ENCODE peak calls at places on chromosomes 16 and 17, in seven cellular contexts. F is neural progenitor cell, M is HCT116, B is H9, U is DND-41, A is IMR-90, S is PC-9. W is an unnamed sample.

GRCh38 chr17:44850612-44851011 is 2.9 kb downstream of the HIGD1B start:
- DNase-seq in U (no peak), A (no peak), S (no peak), M (no peak), B (no peak), F (no peak), W (no peak)

GRCh38 chr17:35726609-35727460 is 4.6 kb upstream of the RASL10B start:
- DNase-seq in F (no peak), A (peak; percentile 88), U (no peak), M (no peak), B (peak; percentile 58), S (peak; percentile 78), W (peak; percentile 93)

GRCh38 chr16:73095885-73096341 is 48.0 kb upstream of the ZFHX3 start:
- DNase-seq in M (no peak), A (no peak), U (no peak), B (no peak), F (no peak), S (no peak), W (no peak)

GRCh38 chr16:90023078-90023447 is 3.8 kb upstream of the DBNDD1 start:
- DNase-seq in B (no peak), M (no peak), F (no peak), A (no peak), U (no peak), S (no peak), W (no peak)

GRCh38 chr16:88681084-88681680 is 5.1 kb downstream of the SNAI3 start:
- DNase-seq in S (peak; percentile 40), U (no peak), M (no peak), F (peak; percentile 43), A (no peak), B (peak; percentile 84), W (no peak)

GRCh38 chr17:284676-285355 is 67.8 kb downstream of the RPH3AL start:
- DNase-seq in M (no peak), A (no peak), B (no peak), F (no peak), U (no peak), S (peak; percentile 1), W (no peak)

GRCh38 chr17:7043544-7044268 is at the start of gene SLC16A11:
- DNase-seq in U (no peak), S (no peak), A (peak; percentile 21), B (no peak), F (peak; percentile 58), M (no peak), W (no peak)

GRCh38 chr17:34997355-34997862 is 17.1 kb downstream of the LIG3 start:
- DNase-seq in U (no peak), S (no peak), B (no peak), F (no peak), A (peak; percentile 87), M (no peak), W (peak; percentile 90)

GRCh38 chr16:47016700-47017133 is 43.2 kb upstream of the DNAJA2 start:
- DNase-seq in F (no peak), M (no peak), A (no peak), S (no peak), B (no peak), U (peak; percentile 57), W (no peak)

GRCh38 chr17:70208825-70209555 is 39.7 kb downstream of the KCNJ2 start:
- DNase-seq in S (no peak), B (no peak), F (no peak), M (no peak), U (no peak), A (no peak), W (no peak)

GRCh38 chr16:87780385-87780989 is 14.7 kb upstream of the KLHDC4 start:
- DNase-seq in M (no peak), B (no peak), F (no peak), A (peak; percentile 38), S (no peak), U (peak; percentile 92), W (no peak)

GRCh38 chr17:31508310-31509094 is 117.0 kb downstream of the RAB11FIP4 start:
- DNase-seq in S (no peak), A (peak; percentile 8), U (no peak), B (peak; percentile 74), M (no peak), F (peak; percentile 36), W (no peak)

GRCh38 chr16:12573730-12574383 is 229.8 kb downstream of the CPPED1 start:
- DNase-seq in F (peak; percentile 70), M (peak; percentile 52), S (no peak), A (no peak), U (peak; percentile 69), B (peak; percentile 77), W (peak; percentile 14)

GRCh38 chr17:17785407-17785806 is 51.4 kb downstream of the SREBF1 start:
- DNase-seq in M (no peak), F (no peak), S (no peak), A (no peak), U (no peak), B (no peak), W (no peak)

GRCh38 chr17:40340880-40341807 is 23.4 kb downstream of the GJD3 start:
- DNase-seq in S (peak; percentile 73), A (peak; percentile 73), F (peak; percentile 85), B (peak; percentile 93), M (peak; percentile 79), U (peak; percentile 57), W (peak; percentile 81)

GRCh38 chr17:56819431-56820145 is 14.1 kb downstream of the C17orf67 start:
- DNase-seq in B (peak; percentile 90), A (peak; percentile 67), F (peak; percentile 85), S (peak; percentile 54), M (peak; percentile 85), U (peak; percentile 77), W (peak; percentile 43)

GRCh38 chr17:56823848-56824247 is 9.9 kb downstream of the C17orf67 start:
- DNase-seq in B (no peak), S (no peak), F (no peak), U (no peak), A (no peak), M (no peak), W (no peak)

GRCh38 chr17:56820207-56820606 is 13.5 kb downstream of the C17orf67 start:
- DNase-seq in M (no peak), A (no peak), U (no peak), S (no peak), B (no peak), F (no peak), W (no peak)

GRCh38 chr17:56822725-56823124 is 11.0 kb downstream of the C17orf67 start:
- DNase-seq in F (no peak), M (no peak), B (no peak), A (no peak), S (no peak), U (no peak), W (no peak)

DNA sequence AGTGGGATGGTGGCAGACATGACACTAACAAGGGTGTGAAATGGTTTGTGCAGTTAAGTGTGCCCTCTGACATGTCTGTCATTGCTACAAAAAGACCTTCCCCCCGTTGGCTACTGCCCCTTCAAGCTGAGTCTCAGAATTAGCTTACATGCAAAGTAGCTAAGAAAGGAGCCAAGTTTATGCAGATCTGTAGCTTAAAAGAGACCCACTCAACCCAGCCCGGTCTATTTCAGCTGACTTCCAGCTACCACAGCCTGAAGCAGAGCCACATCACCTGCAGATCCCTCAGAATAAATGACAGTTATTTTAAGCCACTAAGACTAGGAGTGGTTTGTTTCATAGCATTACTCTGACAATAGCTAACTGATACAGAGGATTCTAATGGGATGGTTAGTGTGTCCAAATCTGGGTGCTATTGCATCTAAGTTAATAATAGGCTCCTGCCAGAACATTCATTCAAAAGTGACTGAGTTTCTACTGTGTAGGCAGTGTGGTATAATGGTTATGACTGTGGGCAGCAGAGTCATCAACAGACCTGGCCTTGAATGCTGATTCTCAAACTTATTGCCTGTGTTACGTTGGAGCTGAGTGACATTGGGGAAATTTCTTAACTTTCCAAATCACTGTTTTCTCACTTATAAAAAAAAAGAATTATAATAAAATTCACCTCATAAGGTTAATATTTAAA is 11.7 kb downstream of the C17orf67 start:
- DNase-seq in B (no peak), U (no peak), F (no peak), M (no peak), S (no peak), A (no peak), W (no peak)
- H2AFZ ChIP-seq in B (no peak overlapping the region), U (no peak overlapping the region), F (no peak overlapping the region), M (no peak overlapping the region), S (no peak overlapping the region), A (no peak overlapping the region), W (no peak overlapping the region)

GRCh38 chr17:3531266-3532101 is 26.1 kb downstream of the TRPV3 start:
- DNase-seq in M (no peak), U (no peak), F (no peak), S (no peak), A (no peak), B (peak; percentile 26), W (no peak)
- TF ChIP-seq CTCF in M (no peak), U (no peak), F (no peak), S (no peak), A (no peak), B (no peak), W (no peak)

GRCh38 chr17:42653179-42654124 is 5.6 kb upstream of the TUBG2 start:
- DNase-seq in U (no peak), F (peak; percentile 59), A (peak; percentile 54), B (peak; percentile 71), S (no peak), M (no peak), W (peak; percentile 78)
- H2AFZ ChIP-seq in U (no peak overlapping the region), F (peak overlapping the region; percentile 98), A (peak overlapping the region; percentile 74), B (peak overlapping the region; percentile 27), S (no peak overlapping the region), M (no peak overlapping the region), W (peak overlapping the region; percentile 91)

DNA sequence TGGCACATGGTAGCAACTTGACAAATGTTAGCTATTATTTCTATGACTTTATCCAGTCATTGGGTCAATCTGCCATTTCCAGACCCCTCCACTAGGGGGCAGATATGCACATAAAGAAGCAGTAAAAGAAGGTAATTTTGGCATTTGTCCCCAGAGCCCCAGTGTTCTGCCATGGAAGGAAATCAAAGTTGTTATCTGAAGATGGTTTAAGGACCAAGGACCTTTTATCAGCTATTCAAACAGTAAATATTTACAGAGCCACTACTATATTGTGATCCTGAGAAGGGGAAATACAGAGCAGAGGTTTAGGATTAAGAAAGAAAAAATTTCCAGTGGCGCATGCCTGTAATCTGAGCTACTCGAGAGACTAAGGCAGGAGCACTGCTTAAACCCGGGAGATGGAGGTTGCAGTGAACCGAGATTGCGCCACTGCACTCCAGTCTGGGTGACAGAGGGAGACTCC is 20.0 kb downstream of the TRAF4 start:
- DNase-seq in A (peak; percentile 74), U (peak; percentile 79), B (peak; percentile 66), F (peak; percentile 76), M (peak; percentile 53), S (no peak), W (peak; percentile 85)
- TF ChIP-seq CTCF in A (peak; percentile 85), U (peak; percentile 95), B (peak; percentile 94), F (peak; percentile 97), M (peak; percentile 79), S (peak; percentile 95), W (peak; percentile 81)

GRCh38 chr16:84596801-84597517 is 20.9 kb downstream of the COTL1 start:
- DNase-seq in M (no peak), S (no peak), A (no peak), U (no peak), B (no peak), F (no peak), W (no peak)
- H2AFZ ChIP-seq in M (no peak overlapping the region), S (no peak overlapping the region), A (no peak overlapping the region), U (no peak overlapping the region), B (no peak overlapping the region), F (no peak overlapping the region), W (no peak overlapping the region)

DNA sequence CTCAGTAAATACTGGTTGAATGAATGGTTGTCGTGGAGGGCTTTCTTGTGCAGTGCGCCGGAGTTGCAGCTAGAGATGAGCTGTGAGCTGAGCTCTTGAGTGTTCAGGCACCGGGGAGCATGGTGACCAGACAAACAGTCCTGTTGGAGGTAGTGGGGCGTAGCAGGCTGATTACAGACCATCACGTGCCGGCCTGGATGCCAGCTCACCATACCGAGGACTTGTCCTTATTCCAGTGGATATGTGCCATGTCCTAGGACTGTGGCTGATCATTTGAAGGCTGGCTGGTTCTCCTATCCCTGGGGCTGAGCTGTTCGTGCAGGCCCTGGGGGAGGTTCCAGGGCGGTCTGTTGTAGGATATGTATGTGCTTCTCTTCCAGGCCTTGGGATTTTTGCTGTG is 60.0 kb downstream of the ABCC1 start:
- DNase-seq in F (no peak), U (no peak), A (no peak), B (no peak), M (no peak), S (no peak), W (no peak)
- TF ChIP-seq CTCF in F (no peak), U (no peak), A (no peak), B (no peak), M (no peak), S (no peak), W (no peak)